ENCODE peak calls at places on chromosomes 7 and 10, in four cellular contexts. N, Y, L and O are unnamed samples.

GRCh38 chr10:33979195-33979594 is 644.7 kb upstream of the NRP1 start:
- DNase-seq in N (no peak), Y (no peak), L (no peak), O (no peak)

GRCh38 chr10:94299417-94299816 is 63.3 kb downstream of the NOC3L start:
- DNase-seq in N (peak), Y (peak), L (peak), O (peak)

GRCh38 chr10:88565072-88565471 is 18.0 kb downstream of the RNLS start:
- DNase-seq in N (no peak), Y (no peak), L (peak), O (no peak)

GRCh38 chr7:43491123-43491522 is 91.8 kb upstream of the STK17A start:
- DNase-seq in N (no peak), Y (no peak), L (no peak), O (no peak)

GRCh38 chr10:30639946-30640786 is 10.6 kb upstream of the LYZL2 start:
- DNase-seq in N (peak), Y (no peak), L (peak), O (no peak)

GRCh38 chr7:11434371-11434770 is 397.6 kb downstream of the THSD7A start:
- DNase-seq in N (no peak), Y (no peak), L (peak), O (no peak)

GRCh38 chr7:84069036-84069435 is 125.6 kb downstream of the SEMA3A start:
- DNase-seq in N (no peak), Y (no peak), L (no peak), O (no peak)

GRCh38 chr10:28694530-28694929 is 17.2 kb downstream of the BAMBI start:
- DNase-seq in N (no peak), Y (no peak), L (no peak), O (no peak)

GRCh38 chr7:157617401-157617800 is 280.6 kb downstream of the DNAJB6 start:
- DNase-seq in N (no peak), Y (no peak), L (no peak), O (no peak)

GRCh38 chr7:157513682-157514081 is 176.9 kb downstream of the DNAJB6 start:
- DNase-seq in N (no peak), Y (no peak), L (no peak), O (no peak)

GRCh38 chr10:102504179-102504975 is 605 bp downstream of the SUFU start:
- DNase-seq in N (no peak), Y (peak), L (peak), O (peak)

GRCh38 chr7:138309186-138309585 is 150.9 kb upstream of the TRIM24 start:
- DNase-seq in N (no peak), Y (no peak), L (no peak), O (no peak)

GRCh38 chr7:151330656-151331055 is 11.0 kb upstream of the NUB1 start:
- DNase-seq in N (no peak), Y (no peak), L (no peak), O (no peak)

GRCh38 chr10:110488124-110488681 is 9.5 kb upstream of the DUSP5 start:
- DNase-seq in N (no peak), Y (no peak), L (peak), O (no peak)

GRCh38 chr7:70573202-70573810 is 558.6 kb upstream of the GALNT17 start:
- DNase-seq in N (no peak), Y (no peak), L (no peak), O (no peak)

GRCh38 chr10:100811752-100812750 is 66.7 kb downstream of the PAX2 start:
- DNase-seq in N (no peak), Y (no peak), L (no peak), O (no peak)

GRCh38 chr10:81095238-81095637 is 557.5 kb downstream of the SH2D4B start:
- DNase-seq in N (no peak), Y (no peak), L (no peak), O (no peak)

GRCh38 chr7:106915407-106915806 is 50.3 kb downstream of the PIK3CG start:
- DNase-seq in N (no peak), Y (no peak), L (no peak), O (no peak)

GRCh38 chr10:30351502-30351901 is 2.4 kb upstream of the MTPAP start:
- DNase-seq in N (no peak), Y (no peak), L (no peak), O (no peak)

GRCh38 chr7:388961-389701 is 99.2 kb downstream of the FOXL3 start:
- DNase-seq in N (no peak), Y (no peak), L (no peak), O (no peak)

GRCh38 chr10:78754269-78755074 is 314.3 kb upstream of the ZMIZ1 start:
- DNase-seq in N (peak), Y (no peak), L (peak), O (no peak)

GRCh38 chr10:68330852-68331454 is 911 bp upstream of the HNRNPH3 start:
- DNase-seq in N (no peak), Y (peak), L (peak), O (no peak)

GRCh38 chr7:82677493-82677892 is 233.9 kb upstream of the CACNA2D1 start:
- DNase-seq in N (no peak), Y (no peak), L (peak), O (peak)

GRCh38 chr10:125983161-125983560 is 86.8 kb downstream of the FANK1 start:
- DNase-seq in N (no peak), Y (no peak), L (no peak), O (no peak)

GRCh38 chr7:27714831-27715444 is 25.0 kb upstream of the TAX1BP1 start:
- DNase-seq in N (peak), Y (no peak), L (peak), O (no peak)

GRCh38 chr7:50826371-50827172 is 43.9 kb upstream of the GRB10 start:
- DNase-seq in N (peak), Y (peak), L (peak), O (peak)

GRCh38 chr10:16777473-16778370 is 39.5 kb downstream of the RSU1 start:
- DNase-seq in N (peak), Y (no peak), L (peak), O (no peak)

GRCh38 chr10:7084255-7085005 is 326.4 kb downstream of the SFMBT2 start:
- DNase-seq in N (no peak), Y (no peak), L (no peak), O (no peak)

GRCh38 chr7:7522421-7522820 is 13.3 kb downstream of the COL28A1 start:
- DNase-seq in N (no peak), Y (no peak), L (peak), O (no peak)